ENCODE peak calls at places on chromosome 2, in eight cellular contexts. O, B, Q, R, G, H, X and U are unnamed samples.

GRCh38 chr2:205766765-205767359 is 84.6 kb downstream of the NRP2 start:
- DNase-seq in G (no peak), B (peak), X (peak), O (peak), R (peak), H (peak), Q (peak), U (peak)

GRCh38 chr2:118112771-118113334 is 24.6 kb downstream of the INSIG2 start:
- DNase-seq in Q (peak), R (peak), G (peak), X (peak), O (peak), H (no peak), B (peak), U (peak)

GRCh38 chr2:171592026-171592555 is 69.8 kb downstream of the CYBRD1 start:
- DNase-seq in R (no peak), Q (no peak), X (no peak), B (peak), G (no peak), H (no peak), O (no peak), U (no peak)

GRCh38 chr2:126885701-126886121 is 13.0 kb upstream of the TEX51 start:
- DNase-seq in B (peak), R (peak), X (peak), G (no peak), O (peak), H (peak), Q (peak), U (peak)

GRCh38 chr2:105104208-105104731 is 66.4 kb downstream of the MRPS9 start:
- DNase-seq in H (no peak), B (no peak), O (peak), Q (peak), G (no peak), X (peak), R (peak), U (no peak)

GRCh38 chr2:24672589-24672988 is 120.6 kb downstream of the PTRHD1 start:
- DNase-seq in Q (no peak), O (no peak), G (no peak), R (no peak), X (no peak), H (no peak), B (no peak), U (no peak)

GRCh38 chr2:167582619-167583018 is 664.8 kb downstream of the STK39 start:
- DNase-seq in H (no peak), B (no peak), Q (no peak), X (no peak), O (no peak), G (no peak), R (no peak), U (no peak)

GRCh38 chr2:69007169-69007568 is 5.8 kb upstream of the ANTXR1 start:
- DNase-seq in O (no peak), Q (no peak), H (no peak), B (peak), G (no peak), R (no peak), X (no peak), U (no peak)

GRCh38 chr2:18924905-18925691 is 335.7 kb upstream of the NT5C1B start:
- DNase-seq in O (peak), Q (peak), R (peak), B (peak), H (no peak), G (no peak), X (peak), U (peak)

GRCh38 chr2:106801256-106801655 is 84.7 kb downstream of the ST6GAL2 start:
- DNase-seq in H (no peak), Q (no peak), X (no peak), R (no peak), G (no peak), O (no peak), B (no peak), U (no peak)

GRCh38 chr2:50987914-50988313 is 44.0 kb downstream of the NRXN1 start:
- DNase-seq in H (no peak), X (no peak), O (no peak), B (no peak), G (no peak), R (no peak), Q (no peak), U (no peak)

GRCh38 chr2:22329097-22329716 is 1055.8 kb upstream of the KLHL29 start:
- DNase-seq in G (no peak), X (no peak), O (no peak), B (no peak), Q (no peak), H (no peak), R (no peak), U (no peak)

GRCh38 chr2:109148347-109148746 is 19.3 kb downstream of the SH3RF3 start:
- DNase-seq in X (peak), O (peak), G (no peak), B (peak), Q (no peak), H (no peak), R (peak), U (no peak)

GRCh38 chr2:121897335-121897970 is 142.0 kb downstream of the TSN start:
- DNase-seq in X (peak), H (no peak), B (peak), O (peak), Q (no peak), R (peak), G (peak), U (peak)

GRCh38 chr2:226754821-226755536 is 44.6 kb downstream of the IRS1 start:
- DNase-seq in R (peak), H (no peak), B (peak), O (no peak), X (peak), G (no peak), Q (no peak), U (peak)

GRCh38 chr2:37326866-37327634 is 2.4 kb upstream of the PRKD3 start:
- DNase-seq in X (no peak), B (no peak), H (no peak), O (no peak), G (no peak), Q (no peak), R (no peak), U (peak)

GRCh38 chr2:136168605-136169210 is 50.8 kb upstream of the CXCR4 start:
- DNase-seq in H (no peak), B (no peak), X (no peak), O (no peak), R (no peak), Q (no peak), G (no peak), U (no peak)

GRCh38 chr2:232563580-232563979 is 13.1 kb downstream of the EIF4E2 start:
- DNase-seq in X (peak), G (no peak), R (peak), H (no peak), B (no peak), O (peak), Q (no peak), U (no peak)

GRCh38 chr2:86352137-86352931 is 14.9 kb upstream of the REEP1 start:
- DNase-seq in B (no peak), H (no peak), G (no peak), Q (no peak), O (no peak), X (no peak), R (no peak), U (no peak)

GRCh38 chr2:119523959-119524694 is at the start of gene SCTR:
- DNase-seq in R (no peak), X (no peak), Q (no peak), B (no peak), O (no peak), G (no peak), H (no peak), U (no peak)

GRCh38 chr2:100119235-100119634 is 23.2 kb downstream of the AFF3 start:
- DNase-seq in H (no peak), R (no peak), O (no peak), G (no peak), B (no peak), Q (no peak), X (no peak), U (no peak)

GRCh38 chr2:64404002-64404731 is 49.8 kb upstream of the LGALSL start:
- DNase-seq in G (no peak), B (peak), Q (peak), H (no peak), X (peak), R (peak), O (peak), U (peak)

GRCh38 chr2:158748925-158749590 is 46.1 kb upstream of the DAPL1 start:
- DNase-seq in G (no peak), R (no peak), B (no peak), O (no peak), H (no peak), X (no peak), Q (no peak), U (no peak)

DNA sequence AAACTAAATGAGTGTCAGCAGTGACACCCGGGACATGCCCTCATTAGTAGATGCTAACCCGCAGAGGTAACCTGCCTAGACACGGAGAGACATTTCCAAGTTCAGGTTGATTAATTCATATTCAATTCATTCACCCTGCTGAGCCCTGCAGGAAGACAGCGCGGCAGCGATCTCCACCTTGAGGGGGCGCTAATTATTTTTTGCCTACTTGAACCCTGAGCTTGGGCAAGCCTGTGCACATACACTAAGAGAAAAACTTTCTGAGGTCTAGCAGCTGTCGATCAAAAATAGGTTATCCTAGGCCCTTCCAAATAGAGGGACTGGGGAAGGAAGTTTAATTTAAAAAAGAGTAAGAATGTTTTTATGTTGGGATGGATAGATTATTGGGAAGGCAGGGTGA is 1.3 kb upstream of the LYPD6 start:
- DNase-seq in X (no peak), R (no peak), G (peak), B (no peak), Q (no peak), O (no peak), H (no peak), U (no peak)
- TF ChIP-seq CTCF in X (peak), R (peak), G (peak), B (no peak), Q (peak), O (peak), H (no peak), U (peak)

GRCh38 chr2:235670974-235671787 is 177.3 kb downstream of the AGAP1 start:
- DNase-seq in B (no peak), Q (no peak), H (no peak), X (no peak), O (no peak), R (no peak), G (no peak), U (no peak)
- H3K4me3 ChIP-seq in B (peak), Q (no peak), H (no peak), X (no peak), O (no peak), R (peak), G (peak), U (peak)

GRCh38 chr2:44295636-44296359 is 20.5 kb downstream of the SLC3A1 start:
- DNase-seq in Q (no peak), G (no peak), H (no peak), R (no peak), O (no peak), B (no peak), X (no peak), U (no peak)
- TF ChIP-seq CTCF in Q (peak), G (peak), H (no peak), R (no peak), O (no peak), B (peak), X (no peak), U (peak)

DNA sequence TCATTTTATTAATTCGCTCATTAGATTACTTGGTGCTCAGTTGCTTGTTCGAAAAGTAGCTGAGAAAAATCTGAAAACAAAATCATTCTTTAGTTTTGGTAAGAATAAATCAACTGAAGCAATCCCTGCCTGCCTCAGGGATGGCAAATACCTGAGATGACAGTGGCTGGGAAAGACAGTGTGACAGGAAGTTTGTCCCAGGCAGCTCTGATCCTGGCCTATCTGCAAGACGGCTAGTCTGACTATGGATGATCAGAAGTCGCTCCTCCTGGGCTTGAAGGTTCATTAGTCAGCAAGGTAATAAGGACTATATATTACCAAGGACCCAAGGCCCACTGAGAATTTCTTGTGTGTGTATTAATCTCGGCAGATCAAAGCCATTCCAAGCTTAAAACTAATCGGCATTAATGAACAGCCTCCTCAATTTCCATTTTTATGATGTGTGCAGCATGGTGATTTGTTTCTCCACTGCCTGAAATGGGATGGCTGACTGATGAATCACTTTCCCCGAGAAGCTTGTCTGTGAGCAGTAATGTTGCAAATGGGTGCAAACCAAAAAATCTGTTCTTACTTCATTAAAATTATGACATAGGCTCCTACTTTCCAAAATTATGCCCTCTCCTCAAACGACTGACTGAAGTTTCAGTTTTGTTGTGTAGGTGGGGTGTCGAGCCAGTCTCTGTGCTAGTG is 199.9 kb downstream of the ACTR3 start:
- DNase-seq in G (no peak), X (no peak), B (no peak), O (no peak), R (no peak), Q (no peak), H (no peak), U (no peak)
- H3K4me3 ChIP-seq in G (no peak), X (no peak), B (no peak), O (no peak), R (no peak), Q (no peak), H (no peak), U (no peak)

DNA sequence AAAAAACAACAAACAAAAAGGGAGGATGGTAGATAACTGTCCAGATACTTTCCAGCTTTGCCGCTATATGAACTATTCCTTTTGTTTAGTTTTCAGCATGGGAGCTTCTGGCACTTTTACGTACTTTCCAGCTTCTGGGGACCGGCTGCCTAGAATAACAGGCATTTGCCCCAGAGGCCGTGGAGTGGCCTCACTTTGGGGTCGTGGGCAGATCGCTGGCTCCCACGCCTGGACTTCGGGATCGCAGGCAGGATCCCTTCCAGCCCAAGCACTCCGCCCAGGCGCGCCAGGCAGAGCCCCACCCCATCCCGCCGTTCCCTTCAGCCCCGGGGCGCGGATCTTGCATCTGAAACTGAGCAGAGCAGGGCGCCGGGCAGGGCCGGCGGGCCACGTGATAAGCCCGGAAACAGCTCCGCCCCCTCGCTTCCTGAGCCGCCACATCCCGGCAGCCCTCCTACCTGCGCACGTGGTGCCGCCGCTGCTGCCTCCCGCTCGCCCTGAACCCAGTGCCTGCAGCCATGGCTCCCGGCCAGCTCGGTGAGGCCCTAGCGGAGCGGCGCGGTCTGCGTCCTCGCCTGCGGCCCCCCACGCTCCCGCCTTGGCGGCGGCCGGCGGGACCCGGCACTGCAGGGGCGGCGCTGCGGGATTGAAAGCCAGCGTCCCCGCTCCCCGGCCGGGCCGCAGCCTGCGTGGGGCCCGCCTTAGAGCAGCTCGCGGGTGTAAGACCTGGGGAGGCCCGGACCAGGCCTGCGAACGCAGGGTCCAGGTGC is at the start of gene ATIC:
- DNase-seq in Q (peak), X (peak), H (peak), O (peak), G (peak), B (peak), R (peak), U (peak)
- TF ChIP-seq CTCF in Q (no peak), X (no peak), H (no peak), O (no peak), G (no peak), B (no peak), R (no peak), U (no peak)

GRCh38 chr2:164975885-164976284 is 20.6 kb upstream of the SLC38A11 start:
- DNase-seq in X (no peak), B (no peak), Q (no peak), O (no peak), G (no peak), R (no peak), H (no peak), U (no peak)

GRCh38 chr2:164984428-164984827 is 29.1 kb upstream of the SLC38A11 start:
- DNase-seq in H (no peak), R (peak), O (peak), Q (no peak), B (no peak), G (no peak), X (peak), U (peak)

GRCh38 chr2:164979113-164979512 is 23.8 kb upstream of the SLC38A11 start:
- DNase-seq in Q (no peak), R (no peak), H (no peak), X (no peak), O (no peak), B (no peak), G (no peak), U (no peak)

GRCh38 chr2:164976301-164976700 is 21.0 kb upstream of the SLC38A11 start:
- DNase-seq in H (no peak), Q (no peak), R (no peak), G (no peak), X (no peak), B (no peak), O (no peak), U (no peak)

DNA sequence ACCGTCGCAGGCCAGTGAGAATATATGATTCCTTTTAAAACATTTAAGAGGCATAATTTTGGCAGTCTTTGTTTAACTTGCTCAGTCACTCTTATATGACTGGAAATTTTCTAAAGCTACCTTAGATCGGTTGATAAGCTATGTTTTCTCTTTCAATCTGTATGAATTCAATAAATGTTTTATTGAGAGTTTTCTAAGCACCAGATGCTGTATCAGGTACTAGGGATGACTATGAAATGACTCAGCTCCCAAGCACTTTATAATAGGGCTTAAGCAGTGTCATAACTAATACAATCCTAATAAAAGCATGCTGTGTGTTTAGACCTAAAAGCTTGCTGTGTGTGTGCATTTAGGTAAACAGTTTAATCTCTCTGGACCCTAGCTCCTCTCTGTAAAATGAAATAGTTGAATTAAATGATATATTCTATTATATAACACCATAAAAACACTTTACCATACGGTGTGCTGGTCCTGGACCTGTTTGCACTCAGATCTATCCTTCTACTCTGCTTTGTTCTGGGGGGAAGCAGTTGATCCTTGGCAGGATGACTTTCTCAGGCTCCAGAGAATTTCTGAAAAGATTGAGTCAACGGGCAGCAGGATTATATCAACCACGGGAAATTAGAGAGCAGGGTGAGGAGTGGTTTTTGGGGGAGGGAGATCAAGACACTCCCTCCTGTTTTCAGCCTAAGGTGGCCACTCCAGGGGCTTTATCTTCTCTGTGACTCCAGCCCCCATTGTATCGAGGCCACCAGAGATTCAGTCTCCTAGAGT is 26.1 kb upstream of the SLC38A11 start:
- DNase-seq in R (peak), B (no peak), O (peak), H (no peak), X (peak), Q (peak), G (no peak), U (peak)
- H3K4me3 ChIP-seq in R (no peak), B (no peak), O (no peak), H (no peak), X (no peak), Q (no peak), G (no peak), U (no peak)

GRCh38 chr2:41169744-41170143 is 717.9 kb upstream of the SLC8A1 start:
- DNase-seq in Q (no peak), R (no peak), G (no peak), O (no peak), H (no peak), X (no peak), B (no peak), U (no peak)
- TF ChIP-seq CTCF in Q (no peak), R (no peak), G (no peak), O (no peak), H (no peak), X (no peak), B (no peak), U (no peak)

GRCh38 chr2:97661927-97662326 is 1.9 kb downstream of the ACTR1B start:
- DNase-seq in H (no peak), G (no peak), R (no peak), X (no peak), B (no peak), O (no peak), Q (no peak), U (no peak)
- H3K4me3 ChIP-seq in H (no peak), G (peak), R (peak), X (no peak), B (peak), O (peak), Q (no peak), U (no peak)